ENCODE peak calls at places on chromosomes 12 and 14, in nine cellular contexts. O is HFF-Myc; H is lower leg skin; T is effector memory CD4-positive, alpha-beta T cell; C is tibial artery; Y is IMR-90; Z is aorta; M is OCI-LY7; J is lung. B is an unnamed sample.

GRCh38 chr12:13257356-13257875 is 60.9 kb downstream of the EMP1 start:
- DNase-seq in T (no peak), J (no peak), O (no peak), Y (no peak), C (no peak), M (no peak), Z (no peak), H (no peak), B (no peak)

GRCh38 chr14:102620413-102620812 is 28.0 kb downstream of the RCOR1 start:
- DNase-seq in T (no peak), O (no peak), Z (no peak), M (no peak), H (peak), Y (peak), J (no peak), C (no peak), B (no peak)

GRCh38 chr12:52918351-52918750 is 13.5 kb upstream of the KRT8 start:
- DNase-seq in J (no peak), O (no peak), Y (no peak), Z (no peak), C (no peak), H (no peak), M (no peak), T (no peak), B (no peak)

GRCh38 chr12:94873368-94874085 is 130.0 kb downstream of the NDUFA12 start:
- DNase-seq in T (no peak), Y (no peak), J (no peak), C (no peak), H (no peak), O (no peak), M (peak), Z (no peak), B (peak)

GRCh38 chr14:91241848-91242247 is 2.7 kb downstream of the GPR68 start:
- DNase-seq in Z (no peak), O (no peak), C (no peak), T (no peak), H (no peak), M (peak), Y (no peak), J (no peak), B (no peak)

GRCh38 chr14:68684466-68685418 is 108.1 kb downstream of the ZFP36L1 start:
- DNase-seq in J (no peak), C (no peak), O (no peak), T (no peak), M (no peak), H (no peak), Z (no peak), Y (no peak), B (no peak)

GRCh38 chr12:4997939-4998338 is 45.7 kb upstream of the KCNA5 start:
- DNase-seq in H (peak), Z (peak), T (no peak), Y (peak), J (no peak), C (peak), M (no peak), O (peak), B (no peak)

GRCh38 chr12:52211716-52212585 is 20.1 kb upstream of the KRT80 start:
- DNase-seq in J (no peak), T (no peak), Y (no peak), M (no peak), Z (peak), C (peak), O (no peak), H (peak), B (no peak)

GRCh38 chr12:14784471-14784870 is 18.8 kb downstream of the WBP11 start:
- DNase-seq in O (no peak), M (no peak), Y (no peak), Z (no peak), H (no peak), T (no peak), J (no peak), C (no peak), B (no peak)

GRCh38 chr12:120367252-120367923 is 1.6 kb downstream of the MSI1 start:
- DNase-seq in Z (no peak), O (no peak), H (no peak), M (no peak), Y (no peak), J (no peak), C (no peak), T (no peak), B (peak)
- H3K4me3 ChIP-seq in Z (no peak), O (no peak), H (no peak), M (no peak), Y (no peak), J (no peak), C (no peak), T (peak), B (peak)

GRCh38 chr14:61388976-61389576 is 67.7 kb downstream of the PRKCH start:
- DNase-seq in H (no peak), O (no peak), J (no peak), T (no peak), C (no peak), Z (no peak), M (no peak), Y (no peak), B (no peak)
- H3K4me3 ChIP-seq in H (no peak), O (no peak), J (no peak), T (no peak), C (no peak), Z (no peak), M (no peak), Y (no peak), B (no peak)

GRCh38 chr12:88243886-88244491 is 101.9 kb downstream of the TMTC3 start:
- DNase-seq in T (no peak), Z (no peak), O (no peak), H (no peak), C (no peak), M (no peak), Y (no peak), J (no peak), B (no peak)
- H3K4me3 ChIP-seq in T (no peak), Z (no peak), O (no peak), H (no peak), C (no peak), M (no peak), Y (no peak), J (no peak), B (no peak)

GRCh38 chr12:49093746-49094103 is 876 bp downstream of the DHH start:
- DNase-seq in M (no peak), Z (no peak), C (no peak), T (no peak), O (no peak), Y (no peak), J (no peak), H (no peak), B (no peak)
- H3K4me3 ChIP-seq in M (no peak), Z (no peak), C (no peak), T (no peak), O (no peak), Y (no peak), J (peak), H (no peak), B (no peak)

GRCh38 chr12:106985479-106985878 is 1.5 kb downstream of the MTERF2 start:
- DNase-seq in M (no peak), C (no peak), O (no peak), J (no peak), T (no peak), Z (no peak), Y (no peak), H (no peak), B (no peak)

GRCh38 chr12:106986135-106986534 is 811 bp downstream of the MTERF2 start:
- DNase-seq in H (no peak), C (no peak), T (no peak), Y (no peak), J (no peak), O (no peak), M (no peak), Z (no peak), B (no peak)

GRCh38 chr12:106986625-106987389 is at the start of gene MTERF2:
- DNase-seq in H (peak), Z (peak), M (peak), T (peak), C (peak), Y (peak), J (peak), O (peak), B (peak)

GRCh38 chr12:106984588-106985137 is 2.3 kb downstream of the MTERF2 start:
- DNase-seq in T (no peak), C (no peak), Y (no peak), M (no peak), J (no peak), Z (no peak), O (no peak), H (no peak), B (no peak)

GRCh38 chr12:106987846-106988245 is 900 bp upstream of the MTERF2 start:
- DNase-seq in J (no peak), H (no peak), T (no peak), M (no peak), O (no peak), Y (no peak), Z (no peak), C (no peak), B (no peak)
- H3K4me3 ChIP-seq in J (no peak), H (no peak), T (no peak), M (no peak), O (no peak), Y (no peak), Z (no peak), C (no peak), B (no peak)

GRCh38 chr12:121794532-121795028 is 1.1 kb upstream of the RHOF start:
- DNase-seq in J (peak), T (no peak), M (no peak), Z (peak), Y (no peak), H (no peak), C (no peak), O (no peak), B (peak)

GRCh38 chr12:121793836-121794531 is 496 bp upstream of the RHOF start:
- DNase-seq in Y (peak), J (peak), C (peak), Z (peak), M (peak), T (peak), O (no peak), H (peak), B (peak)

GRCh38 chr12:121796855-121797751 is 3.6 kb upstream of the RHOF start:
- DNase-seq in Z (peak), Y (peak), C (peak), O (no peak), J (peak), T (no peak), H (peak), M (no peak), B (peak)

GRCh38 chr12:121793501-121793835 is at the start of gene RHOF:
- DNase-seq in H (no peak), Z (peak), Y (no peak), M (peak), J (peak), T (no peak), O (no peak), C (no peak), B (peak)

GRCh38 chr12:121795029-121795977 is 1.8 kb upstream of the RHOF start:
- DNase-seq in J (peak), T (peak), Y (peak), C (peak), H (peak), O (no peak), Z (peak), M (peak), B (peak)
- H3K4me3 ChIP-seq in J (no peak), T (no peak), Y (no peak), C (peak), H (no peak), O (peak), Z (no peak), M (peak), B (peak)

B was measured in HAP-1.